ENCODE peak calls at places on chromosome 12, in five cellular contexts. T is naive thymus-derived CD4-positive, alpha-beta T cell; Z is neuronal stem cell; P is brain microvascular endothelial cell; M is cardiac muscle cell. G is an unnamed sample.

GRCh38 chr12:116599285-116600122 is 40.3 kb downstream of the MAP1LC3B2 start:
- DNase-seq in T (peak), Z (peak), P (peak), M (peak), G (peak)

GRCh38 chr12:65891987-65892481 is 67.8 kb downstream of the HMGA2 start:
- DNase-seq in T (no peak), Z (no peak), P (peak), M (no peak), G (peak)

GRCh38 chr12:5441497-5442236 is 9.8 kb downstream of the NTF3 start:
- DNase-seq in T (no peak), Z (peak), P (peak), M (no peak), G (no peak)

GRCh38 chr12:108483213-108483920 is 31.7 kb upstream of the FICD start:
- DNase-seq in T (no peak), Z (no peak), P (no peak), M (no peak), G (no peak)

GRCh38 chr12:88844426-88844825 is 264.2 kb upstream of the KITLG start:
- DNase-seq in T (no peak), Z (no peak), P (no peak), M (no peak), G (no peak)

GRCh38 chr12:53996188-53996885 is 3.6 kb upstream of the HOXC9 start:
- DNase-seq in T (no peak), Z (no peak), P (no peak), M (no peak), G (peak)

GRCh38 chr12:132478433-132478803 is 11.5 kb upstream of the FBRSL1 start:
- DNase-seq in T (no peak), Z (no peak), P (no peak), M (no peak), G (no peak)

GRCh38 chr12:65634626-65635331 is 189.5 kb upstream of the HMGA2 start:
- DNase-seq in T (no peak), Z (no peak), P (peak), M (no peak), G (no peak)

GRCh38 chr12:2054091-2055018 is 1.6 kb downstream of the CACNA1C start:
- DNase-seq in T (no peak), Z (no peak), P (no peak), M (peak), G (peak)

GRCh38 chr12:17148706-17149105 is 542.7 kb upstream of the LMO3 start:
- DNase-seq in T (no peak), Z (no peak), P (no peak), M (no peak), G (no peak)

GRCh38 chr12:74043343-74043742 is 494.3 kb upstream of the ATXN7L3B start:
- DNase-seq in T (no peak), Z (no peak), P (peak), M (no peak), G (no peak)

GRCh38 chr12:13956060-13956590 is 25.3 kb downstream of the GRIN2B start:
- DNase-seq in T (no peak), Z (no peak), P (no peak), M (no peak), G (no peak)

GRCh38 chr12:26172478-26172877 is 22.9 kb upstream of the SSPN start:
- DNase-seq in T (no peak), Z (no peak), P (no peak), M (no peak), G (no peak)

GRCh38 chr12:99611117-99611516 is 36.4 kb upstream of the GARIN6 start:
- DNase-seq in T (no peak), Z (no peak), P (no peak), M (no peak), G (no peak)

GRCh38 chr12:79420146-79420618 is 270.6 kb downstream of the PAWR start:
- DNase-seq in T (no peak), Z (peak), P (peak), M (peak), G (peak)

GRCh38 chr12:124686001-124686884 is 118.8 kb upstream of the NCOR2 start:
- DNase-seq in T (no peak), Z (no peak), P (peak), M (no peak), G (peak)

GRCh38 chr12:575948-576612 is 87.2 kb downstream of the NINJ2 start:
- DNase-seq in T (peak), Z (peak), P (peak), M (peak), G (peak)
- H3K27ac ChIP-seq in T (no peak), Z (no peak), P (no peak), M (no peak), G (peak)

DNA sequence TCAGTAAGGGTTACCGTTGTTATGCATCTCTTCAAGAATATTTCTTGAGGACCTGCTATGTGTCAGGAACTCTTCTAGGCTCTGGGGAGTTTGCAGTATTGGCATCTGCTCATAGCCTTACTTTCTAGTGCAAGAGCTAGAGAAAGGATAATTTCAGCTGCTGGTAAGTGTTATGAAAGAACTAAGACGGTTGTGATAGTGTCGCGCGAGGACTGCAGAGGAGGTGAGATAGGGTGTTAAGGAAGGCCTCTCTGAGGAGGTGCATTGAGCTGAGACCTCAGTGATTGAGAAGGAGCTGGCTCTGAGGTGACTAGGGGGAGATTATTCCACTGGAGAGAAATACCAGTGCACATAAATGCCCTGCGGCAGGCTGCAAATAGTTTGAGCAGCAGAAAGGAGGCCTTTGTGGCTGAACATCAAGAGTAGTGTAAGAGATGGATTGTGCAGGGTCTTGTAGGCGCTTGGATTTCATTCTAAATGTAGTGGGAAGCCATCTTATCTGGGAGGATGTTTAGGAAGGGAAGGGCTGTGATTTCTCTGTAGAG is 824 bp downstream of the DDX55 start:
- DNase-seq in T (no peak), Z (no peak), P (no peak), M (no peak), G (peak)
- H3K27ac ChIP-seq in T (peak), Z (no peak), P (no peak), M (peak), G (peak)

GRCh38 chr12:58140395-58140794 is 199.0 kb downstream of the ATP23 start:
- DNase-seq in T (no peak), Z (no peak), P (no peak), M (no peak), G (no peak)

GRCh38 chr12:58142991-58143390 is 201.6 kb downstream of the ATP23 start:
- DNase-seq in T (no peak), Z (no peak), P (no peak), M (no peak), G (no peak)

GRCh38 chr12:58148405-58148804 is 207.0 kb downstream of the ATP23 start:
- DNase-seq in T (no peak), Z (no peak), P (peak), M (no peak), G (no peak)

GRCh38 chr12:58139894-58140293 is 198.5 kb downstream of the ATP23 start:
- DNase-seq in T (no peak), Z (no peak), P (no peak), M (no peak), G (no peak)

GRCh38 chr12:58143498-58143897 is 202.1 kb downstream of the ATP23 start:
- DNase-seq in T (no peak), Z (no peak), P (no peak), M (no peak), G (no peak)
- H3K27ac ChIP-seq in T (no peak), Z (no peak), P (no peak), M (no peak), G (no peak)

GRCh38 chr12:48980389-48980952 is 2.3 kb downstream of the WNT1 start:
- DNase-seq in T (no peak), Z (no peak), P (no peak), M (no peak), G (peak)
- H3K27ac ChIP-seq in T (no peak), Z (no peak), P (no peak), M (no peak), G (no peak)

GRCh38 chr12:113555226-113555625 is 83.6 kb upstream of the LHX5 start:
- DNase-seq in T (no peak), Z (no peak), P (peak), M (no peak), G (no peak)
- H3K27ac ChIP-seq in T (no peak), Z (no peak), P (peak), M (no peak), G (no peak)

DNA sequence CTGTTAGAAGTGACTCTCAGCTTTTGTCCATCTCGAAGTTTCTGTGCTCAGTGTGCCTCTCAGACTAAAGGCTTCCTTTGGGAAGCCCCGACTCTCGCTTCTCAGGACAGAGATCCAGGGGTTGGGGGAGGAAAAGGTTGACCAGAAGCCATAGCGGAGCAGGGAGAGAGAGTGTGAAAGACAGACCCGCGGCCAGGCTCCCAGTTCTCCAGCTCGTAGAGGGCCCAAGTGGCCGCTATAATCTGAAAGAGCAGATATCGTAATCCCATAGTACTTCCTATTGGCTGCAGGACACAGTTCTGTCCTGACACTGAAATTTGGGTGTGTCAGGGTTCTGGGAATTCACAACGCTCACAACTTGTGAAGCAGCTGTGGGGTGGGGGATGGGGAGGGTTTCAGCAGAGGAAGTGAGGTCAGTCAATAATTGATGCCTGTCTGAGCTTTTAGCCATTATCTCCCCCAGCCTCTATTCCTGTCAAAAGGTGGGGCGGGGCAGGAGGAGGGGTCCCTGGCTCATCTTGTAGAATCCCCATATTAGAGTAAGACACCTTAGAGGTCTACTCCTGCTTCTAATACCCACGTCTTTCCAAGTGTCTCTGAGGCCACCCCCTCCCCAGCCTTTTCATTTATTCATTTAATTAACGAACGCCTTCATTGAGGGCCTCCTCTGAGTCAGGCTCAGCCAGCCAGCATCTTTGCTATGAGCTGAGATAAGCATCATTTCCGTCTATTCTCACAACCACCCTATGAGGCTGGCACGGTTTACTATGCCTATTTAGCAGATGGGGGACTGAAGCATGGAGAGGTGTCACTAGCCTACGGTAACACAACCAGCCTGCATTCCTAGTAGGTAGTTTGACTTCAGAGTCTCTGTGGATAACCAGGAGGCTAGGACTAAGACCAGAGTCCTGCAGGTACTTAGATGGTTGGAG is 1.5 kb upstream of the ACVRL1 start:
- DNase-seq in T (no peak), Z (no peak), P (no peak), M (no peak), G (peak)
- H3K27ac ChIP-seq in T (no peak), Z (no peak), P (no peak), M (no peak), G (no peak)

DNA sequence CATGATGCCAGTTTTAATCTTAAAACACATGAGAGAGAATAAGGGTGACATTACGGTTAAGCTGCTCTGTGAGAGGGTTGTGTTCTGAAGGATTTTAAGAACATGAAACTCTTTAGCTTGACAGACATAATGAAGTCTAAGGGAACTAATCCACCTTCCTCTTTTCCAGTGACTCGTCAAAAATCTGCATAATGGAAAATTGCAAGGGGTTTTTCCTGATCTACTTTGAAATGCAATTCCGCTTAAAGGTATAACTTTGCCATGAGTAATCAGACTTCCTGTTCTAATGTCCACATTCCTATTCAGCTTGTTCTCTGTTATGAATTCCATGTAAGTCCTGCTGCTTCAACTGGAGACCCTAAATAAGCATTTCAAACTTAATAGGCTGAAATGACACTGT is at the start of gene ZNF705A:
- DNase-seq in T (no peak), Z (no peak), P (peak), M (no peak), G (no peak)
- H3K27ac ChIP-seq in T (no peak), Z (no peak), P (peak), M (no peak), G (peak)

DNA sequence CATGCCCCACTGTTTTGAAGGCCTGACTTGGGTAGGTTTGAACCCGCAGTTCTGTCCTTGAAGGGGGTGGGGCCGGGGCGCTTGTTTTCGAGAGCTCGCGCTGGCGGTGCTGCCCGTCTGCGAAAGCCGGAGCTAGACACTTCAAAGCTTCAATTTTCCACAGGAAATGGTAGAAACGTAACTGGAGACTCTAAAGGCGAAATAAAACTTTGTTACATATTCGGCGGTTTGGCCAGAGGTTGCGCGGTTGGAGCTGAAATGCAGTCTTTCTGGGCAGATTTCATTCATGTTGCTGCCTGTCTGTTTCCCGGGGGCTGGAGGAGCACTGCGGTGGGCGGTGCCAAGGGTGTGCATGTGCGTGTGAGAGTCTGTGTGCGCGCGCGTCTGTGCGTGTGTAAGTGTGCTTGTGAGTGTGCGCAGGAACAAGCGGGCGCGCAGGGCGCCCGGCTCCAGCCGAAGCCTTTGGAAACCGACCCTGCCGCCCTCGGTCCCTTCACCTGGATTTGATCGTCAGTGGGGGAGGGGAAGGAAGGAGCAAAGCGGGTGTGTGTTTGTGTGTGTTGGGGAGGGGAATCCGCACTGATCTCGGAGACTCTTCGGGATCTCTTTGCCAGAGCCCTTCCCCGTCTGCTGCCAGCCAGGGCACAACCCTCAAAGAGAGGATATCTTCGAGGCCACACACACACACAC is 227.7 kb upstream of the CRY1 start:
- DNase-seq in T (peak), Z (no peak), P (peak), M (peak), G (peak)
- H3K27ac ChIP-seq in T (peak), Z (no peak), P (no peak), M (no peak), G (no peak)

GRCh38 chr12:62604373-62604772 is 137.7 kb downstream of the MON2 start:
- DNase-seq in T (no peak), Z (no peak), P (no peak), M (no peak), G (no peak)
- H3K27ac ChIP-seq in T (peak), Z (no peak), P (peak), M (no peak), G (peak)

GRCh38 chr12:12819221-12819620 is 6.1 kb downstream of the DDX47 start:
- DNase-seq in T (no peak), Z (no peak), P (no peak), M (no peak), G (peak)

GRCh38 chr12:12821975-12822374 is 8.8 kb downstream of the DDX47 start:
- DNase-seq in T (no peak), Z (no peak), P (no peak), M (no peak), G (no peak)

GRCh38 chr12:12817611-12818010 is 4.5 kb downstream of the DDX47 start:
- DNase-seq in T (no peak), Z (no peak), P (no peak), M (no peak), G (no peak)

GRCh38 chr12:12818693-12819092 is 5.5 kb downstream of the DDX47 start:
- DNase-seq in T (no peak), Z (no peak), P (no peak), M (no peak), G (no peak)

GRCh38 chr12:12819752-12820311 is 6.7 kb downstream of the DDX47 start:
- DNase-seq in T (no peak), Z (no peak), P (peak), M (no peak), G (peak)
- H3K27ac ChIP-seq in T (no peak), Z (no peak), P (peak), M (no peak), G (peak)

G was measured in osteoblast.